ENCODE peak calls at places on chromosomes 12 and 14, in five cellular contexts. E, Q, V, K and B are unnamed samples.

GRCh38 chr14:48504921-48505320 is 829.5 kb upstream of the MDGA2 start:
- DNase-seq in K (no peak), V (no peak), E (no peak), Q (no peak), B (no peak)

GRCh38 chr12:29207120-29207519 is 58.0 kb downstream of the FAR2 start:
- DNase-seq in V (no peak), Q (no peak), E (no peak), K (no peak), B (no peak)

GRCh38 chr14:81533212-81533535 is 479 bp downstream of the SEL1L start:
- DNase-seq in Q (no peak), K (no peak), V (no peak), E (no peak), B (no peak)

GRCh38 chr12:111411187-111411764 is 5.6 kb downstream of the SH2B3 start:
- DNase-seq in K (no peak), E (no peak), V (no peak), Q (no peak), B (no peak)

GRCh38 chr12:72031066-72031465 is 92.4 kb downstream of the TPH2 start:
- DNase-seq in E (no peak), V (no peak), K (no peak), Q (no peak), B (no peak)

GRCh38 chr12:11786638-11787365 is 137.3 kb downstream of the ETV6 start:
- DNase-seq in Q (no peak), V (no peak), E (no peak), K (no peak), B (no peak)

GRCh38 chr14:101122114-101122854 is 218.8 kb upstream of the RTL1 start:
- DNase-seq in V (no peak), K (no peak), Q (no peak), E (no peak), B (no peak)

GRCh38 chr14:29486132-29486531 is 441.5 kb downstream of the PRKD1 start:
- DNase-seq in E (no peak), Q (no peak), K (no peak), V (no peak), B (no peak)

GRCh38 chr14:102373110-102373509 is 10.4 kb downstream of the TECPR2 start:
- DNase-seq in V (no peak), K (no peak), Q (no peak), E (no peak), B (no peak)

GRCh38 chr12:91952916-91953315 is 192.7 kb downstream of the BTG1 start:
- DNase-seq in K (no peak), V (no peak), Q (no peak), E (no peak), B (no peak)

GRCh38 chr14:105173145-105173544 is 4.6 kb upstream of the JAG2 start:
- DNase-seq in K (no peak), Q (no peak), V (no peak), E (no peak), B (no peak)